ENCODE peak calls at places on chromosomes 4 and X, in four cellular contexts. P is GM23248, W is HepG2, F is DND-41. J is an unnamed sample.

GRCh38 chr4:6350646-6351045 is 81.0 kb downstream of the WFS1 start:
- DNase-seq in P (no peak), W (no peak), F (no peak), J (no peak)

GRCh38 chrX:48910926-48911406 is 480 bp downstream of the SLC35A2 start:
- DNase-seq in P (peak), W (no peak), F (peak), J (peak)

GRCh38 chr4:16264798-16265197 is 38.5 kb upstream of the TAPT1 start:
- DNase-seq in P (peak), W (peak), F (no peak), J (peak)

GRCh38 chrX:56994375-56995270 is 718 bp downstream of the SPIN3 start:
- DNase-seq in P (peak), W (no peak), F (no peak), J (no peak)

GRCh38 chr4:90951037-90951436 is 823.8 kb downstream of the CCSER1 start:
- DNase-seq in P (no peak), W (peak), F (no peak), J (no peak)

GRCh38 chr4:5976431-5976830 is 41.8 kb downstream of the C4orf50 start:
- DNase-seq in P (no peak), W (no peak), F (no peak), J (peak)

GRCh38 chr4:151537726-151538125 is 128.8 kb downstream of the FHIP1A start:
- DNase-seq in P (peak), W (no peak), F (no peak), J (no peak)

GRCh38 chrX:66191563-66191962 is 27.5 kb downstream of the HEPH start:
- DNase-seq in P (no peak), W (no peak), F (no peak), J (no peak)

GRCh38 chrX:72208126-72208525 is 26.6 kb downstream of the PIN4 start:
- DNase-seq in P (peak), W (no peak), F (no peak), J (no peak)

GRCh38 chr4:100494166-100494565 is 23.7 kb downstream of the EMCN start:
- DNase-seq in P (peak), W (no peak), F (no peak), J (no peak)

GRCh38 chr4:175447006-175447405 is 365.1 kb downstream of the GPM6A start:
- DNase-seq in P (no peak), W (no peak), F (no peak), J (no peak)

GRCh38 chr4:76803522-76803921 is 94.4 kb downstream of the SOWAHB start:
- DNase-seq in P (peak), W (no peak), F (no peak), J (no peak)

GRCh38 chrX:39645059-39645895 is 452.5 kb downstream of the BCOR start:
- DNase-seq in P (peak), W (no peak), F (no peak), J (no peak)

GRCh38 chr4:171594293-171594692 is 218.9 kb upstream of the GALNTL6 start:
- DNase-seq in P (no peak), W (no peak), F (no peak), J (no peak)

GRCh38 chr4:7194251-7195137 is 2.2 kb downstream of the SORCS2 start:
- DNase-seq in P (peak), W (no peak), F (peak), J (peak)

GRCh38 chrX:24498975-24499374 is 33.9 kb downstream of the PDK3 start:
- DNase-seq in P (peak), W (no peak), F (no peak), J (peak)

GRCh38 chr4:86484241-86484640 is 109.9 kb upstream of the PTPN13 start:
- DNase-seq in P (no peak), W (no peak), F (peak), J (no peak)
- H2AFZ ChIP-seq in P (no peak), W (no peak), F (no peak), J (no peak)

GRCh38 chr4:2366252-2367192 is 51.9 kb downstream of the ZFYVE28 start:
- DNase-seq in P (peak), W (no peak), F (no peak), J (peak)

GRCh38 chr4:2364654-2365053 is 53.8 kb downstream of the ZFYVE28 start:
- DNase-seq in P (peak), W (no peak), F (no peak), J (no peak)

GRCh38 chr4:2365913-2366210 is 52.6 kb downstream of the ZFYVE28 start:
- DNase-seq in P (no peak), W (no peak), F (no peak), J (peak)

GRCh38 chr4:2363951-2364653 is 54.3 kb downstream of the ZFYVE28 start:
- DNase-seq in P (peak), W (no peak), F (no peak), J (no peak)

DNA sequence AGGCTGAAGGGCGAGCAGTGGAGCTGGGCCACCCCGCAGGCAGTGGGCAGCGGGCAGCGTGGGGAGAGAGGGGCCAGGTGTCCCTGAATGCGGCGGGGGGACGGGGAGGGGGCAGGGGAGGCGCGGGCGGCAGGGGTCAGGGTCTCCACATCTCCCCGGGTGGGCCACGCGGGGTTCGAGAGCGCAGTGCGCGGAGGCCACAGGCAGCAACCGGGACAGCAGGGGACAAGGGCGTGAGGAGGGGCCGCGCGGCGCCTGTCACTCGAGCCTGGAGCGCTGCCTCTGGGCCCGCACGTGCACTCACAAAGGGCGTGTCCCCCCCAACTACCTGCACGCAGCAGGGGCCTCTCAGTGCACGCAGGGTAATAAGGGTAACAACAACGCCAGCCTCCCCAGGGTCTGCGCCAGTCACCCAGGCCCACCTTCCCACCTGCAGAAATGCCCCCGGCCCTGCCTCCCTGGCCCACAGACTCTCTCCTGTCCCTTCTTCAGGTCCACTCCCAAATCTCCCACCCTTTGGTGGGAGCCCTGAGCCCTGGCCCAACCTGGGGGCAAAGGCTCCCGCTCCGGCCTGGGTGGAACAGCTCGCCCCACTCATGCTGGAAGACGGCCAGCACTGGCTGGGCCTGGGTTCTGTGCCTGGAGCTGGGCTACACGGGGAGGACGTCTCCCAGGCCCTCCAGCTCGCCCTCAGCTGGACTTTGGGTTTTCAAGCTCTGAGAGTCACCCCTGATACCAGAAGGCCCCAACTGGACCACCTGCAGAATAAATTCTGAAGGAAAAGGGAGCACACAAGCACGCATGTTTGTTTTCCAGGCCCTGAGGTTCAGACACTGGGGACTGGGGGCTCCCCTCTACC is 53.2 kb downstream of the ZFYVE28 start:
- DNase-seq in P (no peak), W (no peak), F (no peak), J (no peak)
- H3K4me3 ChIP-seq in P (peak), W (no peak), F (no peak), J (peak)

GRCh38 chr4:158724647-158725046 is 1.5 kb upstream of the PPID start:
- DNase-seq in P (no peak), W (no peak), F (no peak), J (no peak)

GRCh38 chr4:158728256-158728655 is 5.1 kb upstream of the PPID start:
- DNase-seq in P (no peak), W (no peak), F (no peak), J (no peak)

GRCh38 chr4:158721680-158722079 is 1.5 kb downstream of the PPID start:
- DNase-seq in P (no peak), W (no peak), F (no peak), J (no peak)

GRCh38 chr4:158722917-158723793 is at the start of gene PPID:
- DNase-seq in P (peak), W (peak), F (peak), J (peak)

GRCh38 chr4:158722291-158722916 is 792 bp downstream of the PPID start:
- DNase-seq in P (peak), W (peak), F (no peak), J (peak)
- H2AFZ ChIP-seq in P (peak), W (peak), F (peak), J (peak)

GRCh38 chrX:119758682-119759332 is 419 bp downstream of the SOWAHD start:
- DNase-seq in P (peak), W (no peak), F (no peak), J (no peak)

GRCh38 chrX:119760026-119760902 is 1.9 kb downstream of the SOWAHD start:
- DNase-seq in P (no peak), W (no peak), F (no peak), J (no peak)

GRCh38 chrX:119757979-119758681 is at the start of gene SOWAHD:
- DNase-seq in P (peak), W (peak), F (no peak), J (no peak)

GRCh38 chrX:119757646-119757978 is 776 bp upstream of the SOWAHD start:
- DNase-seq in P (no peak), W (no peak), F (no peak), J (no peak)

GRCh38 chrX:119759333-119759766 is 962 bp downstream of the SOWAHD start:
- DNase-seq in P (no peak), W (no peak), F (no peak), J (no peak)
- H3K4me3 ChIP-seq in P (peak), W (peak), F (no peak), J (no peak)

GRCh38 chr4:139227729-139228404 is 50.8 kb upstream of the ELF2 start:
- DNase-seq in P (no peak), W (peak), F (no peak), J (peak)

GRCh38 chr4:139229534-139230039 is 50.4 kb downstream of the MGARP start:
- DNase-seq in P (peak), W (peak), F (no peak), J (peak)

GRCh38 chr4:139234258-139234657 is 45.8 kb downstream of the MGARP start:
- DNase-seq in P (no peak), W (no peak), F (no peak), J (no peak)

GRCh38 chr4:139232751-139233150 is 47.3 kb downstream of the MGARP start:
- DNase-seq in P (no peak), W (no peak), F (no peak), J (no peak)
- H2AFZ ChIP-seq in P (no peak), W (no peak), F (no peak), J (no peak)

DNA sequence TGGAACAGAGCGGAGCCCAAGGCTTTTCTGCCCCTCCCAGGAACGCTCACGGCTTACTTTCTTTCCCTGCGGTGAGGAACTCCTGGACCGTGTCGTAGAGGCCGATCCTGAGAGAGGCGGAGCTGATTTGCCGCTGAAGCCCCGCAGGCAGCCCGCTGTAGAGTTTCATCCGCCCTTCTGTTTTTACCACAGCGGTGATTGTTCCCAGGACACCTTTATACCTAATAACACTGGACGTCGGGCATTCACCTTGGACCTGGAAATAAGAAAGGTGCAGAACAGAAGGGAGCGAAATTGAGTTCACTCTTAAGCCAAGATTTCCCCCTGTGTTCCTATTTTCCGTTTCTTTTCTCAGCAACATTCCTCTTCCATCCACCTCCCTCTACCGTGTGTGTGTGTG is 1.0 kb downstream of the UCP1 start:
- DNase-seq in P (peak), W (no peak), F (no peak), J (no peak)
- H3K4me3 ChIP-seq in P (peak), W (peak), F (no peak), J (no peak)

DNA sequence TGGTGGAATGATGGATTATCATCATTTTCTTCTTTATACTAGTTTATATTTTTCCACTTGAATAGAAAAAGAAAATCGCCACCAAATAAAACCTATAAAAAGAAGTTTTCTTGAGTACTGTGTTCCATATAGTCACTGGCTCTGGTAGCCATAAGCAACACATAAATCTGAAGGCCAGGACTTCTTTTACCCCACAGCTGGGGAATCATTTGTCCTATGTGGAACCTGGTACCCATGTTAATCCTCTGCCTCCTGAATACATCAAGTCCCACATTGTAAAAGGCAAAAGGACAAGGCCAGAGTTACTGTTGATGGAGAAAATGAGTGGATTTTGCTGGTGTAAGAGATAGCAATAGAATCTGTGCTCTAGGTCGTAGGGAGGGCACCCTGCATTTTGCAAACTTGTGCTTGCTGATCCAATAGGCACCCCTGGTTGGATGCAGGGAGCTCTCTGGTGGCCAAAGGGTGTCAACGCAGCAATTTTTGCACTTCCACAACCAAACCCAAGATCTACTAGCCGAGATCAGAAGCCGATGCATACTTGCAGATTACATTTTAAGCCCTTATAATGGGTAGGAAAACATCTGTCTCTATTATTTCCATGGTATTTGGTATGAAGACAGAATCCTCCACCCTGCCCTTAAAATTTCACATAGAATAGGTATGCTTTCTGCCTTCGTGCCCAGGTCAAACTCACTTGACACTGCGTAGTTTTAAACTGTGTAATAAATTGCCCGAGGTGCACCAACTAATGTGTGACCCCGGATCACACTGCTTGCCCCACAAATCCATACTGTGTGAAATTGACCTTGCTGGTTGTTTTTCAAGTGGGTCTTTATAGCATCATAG is 146.2 kb upstream of the SCML1 start:
- DNase-seq in P (peak), W (peak), F (peak), J (peak)
- H2AFZ ChIP-seq in P (peak), W (no peak), F (no peak), J (no peak)

DNA sequence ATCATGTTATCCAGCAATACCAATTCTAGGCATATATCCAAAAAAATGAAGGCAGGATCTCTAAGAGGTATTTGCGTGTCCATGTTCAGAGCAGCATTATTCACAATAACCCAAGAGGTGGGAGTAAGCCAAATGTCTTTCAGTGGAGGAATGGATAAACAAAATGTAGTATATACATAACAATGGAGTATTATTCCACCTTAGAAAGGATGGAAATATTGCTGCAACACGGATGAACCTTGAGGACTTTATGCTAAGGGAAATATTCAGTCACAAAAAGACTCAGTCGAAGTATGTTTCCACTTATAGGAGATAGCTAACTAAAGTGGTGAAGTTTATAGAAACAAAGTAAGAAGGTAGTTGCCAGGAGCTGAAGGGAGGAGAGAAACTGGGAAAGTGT is 74.3 kb downstream of the LARP1B start:
- DNase-seq in P (no peak), W (no peak), F (no peak), J (no peak)
- H3K4me3 ChIP-seq in P (no peak), W (no peak), F (no peak), J (no peak)